ENCODE peak calls at places on chromosomes 4 and X, in five cellular contexts. S is EH; C is activated naive CD8-positive, alpha-beta T cell treated with anti-CD3 and anti-CD28 coated beads for 36 hours; P is stimulated activated naive B cell treated with anti-CD40 and anti-IgM and Interleukin-4, amounts not matched to agents 10 μg/mL and 1 μg/mL and 100 μg/mL, for 72 hours; F is endothelial cell. V is an unnamed sample.

GRCh38 chr4:77617203-77617602 is 11.6 kb downstream of the CXCL13 start:
- DNase-seq in P (no peak), F (no peak), C (no peak), S (peak; percentile 35), V (no peak)

GRCh38 chrX:112837531-112837930 is 3.1 kb downstream of the AMOT start:
- DNase-seq in P (no peak), C (no peak), F (no peak), S (no peak), V (no peak)

GRCh38 chrX:155070038-155070437 is 898 bp downstream of the CMC4 start:
- DNase-seq in C (no peak), S (no peak), P (no peak), F (no peak), V (no peak)

GRCh38 chr4:129446074-129446473 is 350.1 kb downstream of the C4orf33 start:
- DNase-seq in S (no peak), C (no peak), P (no peak), F (no peak), V (no peak)

GRCh38 chr4:7424553-7425111 is 10.1 kb downstream of the PSAPL1 start:
- DNase-seq in C (no peak), P (no peak), S (no peak), F (no peak), V (peak; percentile 10)

GRCh38 chrX:129823523-129823922 is 20.2 kb downstream of the ZDHHC9 start:
- DNase-seq in F (no peak), S (no peak), P (no peak), C (no peak), V (no peak)

GRCh38 chr4:149409186-149410056 is 406.2 kb downstream of the IQCM start:
- DNase-seq in P (no peak), C (no peak), S (peak; percentile 85), F (no peak), V (no peak)

GRCh38 chrX:39437670-39438441 is 636.6 kb downstream of the MID1IP1 start:
- DNase-seq in F (no peak), P (no peak), C (no peak), S (no peak), V (no peak)

GRCh38 chrX:119685225-119686066 is 7.5 kb downstream of the SEPTIN6 start:
- DNase-seq in F (no peak), S (peak; percentile 28), C (no peak), P (peak; percentile 78), V (no peak)

GRCh38 chr4:6999172-7000086 is 43.7 kb upstream of the TADA2B start:
- DNase-seq in F (no peak), P (no peak), S (no peak), C (no peak), V (no peak)

GRCh38 chr4:47612116-47613023 is 127.3 kb downstream of the ATP10D start:
- DNase-seq in C (no peak), S (peak; percentile 77), P (no peak), F (no peak), V (no peak)

GRCh38 chrX:128928636-128929035 is 594.7 kb downstream of the SMARCA1 start:
- DNase-seq in P (no peak), F (no peak), C (no peak), S (no peak), V (no peak)

GRCh38 chrX:119655125-119655524 is 37.8 kb downstream of the SEPTIN6 start:
- DNase-seq in P (no peak), C (peak; percentile 66), F (no peak), S (peak; percentile 88), V (no peak)

GRCh38 chr4:145231906-145232700 is 51.7 kb upstream of the OTUD4 start:
- DNase-seq in P (no peak), F (no peak), S (peak; percentile 62), C (no peak), V (no peak)

GRCh38 chr4:148716361-148717063 is 274.3 kb upstream of the NR3C2 start:
- DNase-seq in P (no peak), S (no peak), C (no peak), F (peak; percentile 19), V (no peak)

GRCh38 chr4:172850838-172851237 is 317.8 kb upstream of the GALNT7 start:
- DNase-seq in C (no peak), F (no peak), P (no peak), S (peak; percentile 89), V (no peak)

GRCh38 chr4:54054501-54054900 is 9.9 kb downstream of the CHIC2 start:
- DNase-seq in F (no peak), P (no peak), C (no peak), S (no peak), V (no peak)

GRCh38 chr4:137923494-137923893 is 318.7 kb downstream of the SLC7A11 start:
- DNase-seq in C (no peak), F (no peak), S (no peak), P (no peak), V (no peak)

GRCh38 chr4:170089743-170090666 is at the start of gene AADAT:
- DNase-seq in C (peak; percentile 45), S (peak; percentile 82), P (peak; percentile 6), F (peak; percentile 82), V (peak; percentile 66)

GRCh38 chr4:24594887-24595286 is 10.5 kb upstream of the DHX15 start:
- DNase-seq in C (no peak), S (peak; percentile 85), F (no peak), P (no peak), V (no peak)

GRCh38 chr4:168630445-168631187 is 133.8 kb downstream of the PALLD start:
- DNase-seq in S (peak; percentile 64), P (no peak), C (no peak), F (no peak), V (no peak)

GRCh38 chrX:24231169-24231568 is 81.6 kb downstream of the ZFX start:
- DNase-seq in C (no peak), P (no peak), S (peak; percentile 81), F (no peak), V (no peak)

GRCh38 chrX:148808825-148809224 is 308.4 kb downstream of the AFF2 start:
- DNase-seq in F (no peak), S (no peak), C (no peak), P (no peak), V (no peak)

GRCh38 chr4:179097741-179098140 is 1655.5 kb upstream of the AGA start:
- DNase-seq in P (no peak), S (no peak), C (no peak), F (peak; percentile 60), V (no peak)

GRCh38 chrX:129661369-129661768 is 6.6 kb upstream of the APLN start:
- DNase-seq in P (no peak), F (no peak), C (no peak), S (no peak), V (no peak)

GRCh38 chr4:38449506-38450174 is 214.4 kb upstream of the KLF3 start:
- DNase-seq in P (no peak), F (no peak), C (no peak), S (peak; percentile 25), V (no peak)

GRCh38 chr4:188346171-188346809 is 207.0 kb downstream of the TRIML1 start:
- DNase-seq in P (no peak), S (no peak), F (no peak), C (no peak), V (no peak)

GRCh38 chrX:26915064-26915463 is 548.1 kb downstream of the PPP4R3C start:
- DNase-seq in P (no peak), F (no peak), C (no peak), S (no peak), V (no peak)

GRCh38 chr4:186058253-186058979 is 10.5 kb upstream of the TLR3 start:
- DNase-seq in S (no peak), P (peak; percentile 68), C (peak; percentile 6), F (no peak), V (no peak)

GRCh38 chr4:87839309-87839946 is 6.7 kb downstream of the MEPE start:
- DNase-seq in C (no peak), S (peak; percentile 60), P (no peak), F (no peak), V (no peak)

GRCh38 chr4:52993771-52994170 is 131.7 kb downstream of the RASL11B start:
- DNase-seq in F (no peak), C (no peak), P (no peak), S (no peak), V (no peak)

GRCh38 chrX:46587753-46588171 is 14.2 kb downstream of the CHST7 start:
- DNase-seq in P (no peak), S (peak; percentile 34), F (no peak), C (no peak), V (no peak)

GRCh38 chrX:16946971-16947562 is 609 bp downstream of the REPS2 start:
- DNase-seq in F (no peak), S (no peak), P (peak; percentile 5), C (peak; percentile 5), V (no peak)

GRCh38 chr4:94235825-94236224 is 28.2 kb downstream of the SMARCAD1 start:
- DNase-seq in F (no peak), P (no peak), S (no peak), C (no peak), V (no peak)

V was measured in D721Med.